ENCODE peak calls at places on chromosomes 4 and X, in six cellular contexts. B is HepG2, S is endothelial cell of umbilical vein, I is A549, H is K562, R is GM12878. N is an unnamed sample.

GRCh38 chr4:78648639-78649363 is 97.2 kb downstream of the ANXA3 start:
- DNase-seq in H (no peak), S (peak; percentile 57), R (no peak), I (no peak), B (no peak), N (no peak)

GRCh38 chrX:154091678-154092077 is 5.8 kb downstream of the MECP2 start:
- DNase-seq in I (no peak), S (no peak), R (no peak), H (no peak), B (no peak), N (no peak)

GRCh38 chr4:53313510-53313909 is 52.4 kb downstream of the SCFD2 start:
- DNase-seq in I (peak; percentile 46), R (no peak), H (peak; percentile 17), S (no peak), B (peak; percentile 43), N (peak; percentile 37)

GRCh38 chrX:110156167-110156754 is 153.3 kb downstream of the TMEM164 start:
- DNase-seq in B (no peak), I (no peak), H (no peak), S (no peak), R (no peak), N (no peak)

GRCh38 chrX:7133036-7133412 is 14.5 kb upstream of the STS start:
- DNase-seq in B (no peak), S (peak; percentile 58), H (peak; percentile 46), I (no peak), R (no peak), N (no peak)

GRCh38 chrX:45716747-45717146 is 516.1 kb upstream of the DIPK2B start:
- DNase-seq in I (no peak), B (no peak), S (peak; percentile 52), H (no peak), R (no peak), N (no peak)

GRCh38 chr4:128221556-128221955 is 66.1 kb downstream of the PGRMC2 start:
- DNase-seq in R (no peak), S (no peak), H (no peak), I (no peak), B (no peak), N (no peak)

GRCh38 chr4:174358823-174359222 is 75.1 kb downstream of the CEP44 start:
- DNase-seq in I (no peak), S (no peak), B (no peak), R (peak; percentile 40), H (no peak), N (peak; percentile 2)

GRCh38 chr4:92047209-92047877 is 256.4 kb upstream of the GRID2 start:
- DNase-seq in S (no peak), H (no peak), B (no peak), R (no peak), I (peak; percentile 0), N (no peak)

GRCh38 chr4:124060261-124060918 is 652.1 kb downstream of the ANKRD50 start:
- DNase-seq in S (peak; percentile 90), R (peak; percentile 1), I (no peak), H (no peak), B (no peak), N (peak; percentile 10)

DNA sequence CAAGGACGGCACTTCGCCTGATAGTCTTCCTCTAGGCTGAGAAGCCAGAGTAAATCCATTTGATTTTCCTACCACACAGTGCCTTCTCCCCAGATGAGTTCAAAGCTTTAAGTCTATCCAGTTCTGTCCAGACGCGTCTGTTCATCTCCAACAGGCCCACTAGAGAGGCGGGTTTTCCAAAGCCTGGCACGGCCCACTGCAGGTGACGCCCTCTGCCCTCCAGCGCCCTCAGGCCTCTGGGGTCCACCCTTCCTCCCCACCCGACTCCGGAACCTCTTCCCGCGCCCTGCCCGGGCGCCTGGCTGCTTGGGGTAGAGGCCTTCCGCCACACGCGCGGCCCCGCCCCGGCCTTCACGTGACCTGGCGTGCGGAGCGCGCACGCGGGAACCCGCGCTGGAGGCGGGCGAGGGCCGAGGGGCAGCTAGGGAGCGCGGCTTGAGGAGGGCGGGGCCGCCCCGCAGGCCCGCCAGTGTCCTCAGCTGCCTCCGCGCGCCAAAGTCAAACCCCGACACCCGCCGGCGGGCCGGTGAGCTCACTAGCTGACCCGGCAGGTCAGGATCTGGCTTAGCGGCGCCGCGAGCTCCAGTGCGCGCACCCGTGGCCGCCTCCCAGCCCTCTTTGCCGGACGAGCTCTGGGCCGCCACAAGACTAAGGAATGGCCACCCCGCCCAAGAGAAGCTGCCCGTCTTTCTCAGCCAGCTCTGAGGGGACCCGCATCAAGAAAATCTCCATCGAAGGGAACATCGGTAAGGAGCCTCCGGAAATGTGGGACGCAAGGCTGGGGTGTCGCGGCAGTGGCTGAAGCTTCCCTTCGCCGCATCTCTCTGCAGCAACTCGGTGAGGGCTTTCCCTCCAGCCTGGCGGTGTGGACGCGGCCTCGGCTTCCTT is at the start of gene DCK:
- DNase-seq in B (peak; percentile 85), I (peak; percentile 91), S (peak; percentile 92), H (peak; percentile 92), R (no peak), N (peak; percentile 95)
- TF ChIP-seq POLR2A in B (peak; percentile 82), I (peak; percentile 52), S (peak; percentile 73), H (peak; percentile 87), R (peak; percentile 94), N (peak; percentile 71)

GRCh38 chr4:151165205-151166000 is 66.0 kb downstream of the RPS3A start:
- DNase-seq in H (no peak), B (no peak), S (no peak), I (no peak), R (no peak), N (no peak)
- TF ChIP-seq MYC in H (no peak), B (no peak), S (no peak), I (no peak), R (no peak), N (no peak)

GRCh38 chr4:31185014-31185585 is 464.9 kb downstream of the PCDH7 start:
- DNase-seq in B (no peak), H (no peak), R (no peak), I (no peak), S (no peak), N (no peak)

GRCh38 chr4:31189938-31190337 is 469.8 kb downstream of the PCDH7 start:
- DNase-seq in B (no peak), S (no peak), R (no peak), H (no peak), I (no peak), N (no peak)

GRCh38 chr4:31192372-31192771 is 472.2 kb downstream of the PCDH7 start:
- DNase-seq in H (no peak), I (no peak), S (no peak), B (no peak), R (no peak), N (no peak)

GRCh38 chr4:31183256-31183655 is 463.1 kb downstream of the PCDH7 start:
- DNase-seq in H (no peak), I (no peak), B (no peak), R (no peak), S (peak; percentile 91), N (no peak)

GRCh38 chr4:31187979-31188378 is 467.8 kb downstream of the PCDH7 start:
- DNase-seq in S (no peak), B (no peak), R (no peak), H (no peak), I (no peak), N (no peak)
- H3K4me3 ChIP-seq in S (no peak overlapping the region), B (no peak overlapping the region), R (no peak overlapping the region), H (no peak overlapping the region), I (no peak overlapping the region), N (no peak overlapping the region)

GRCh38 chr4:36244257-36245084 is at the start of gene ARAP2:
- DNase-seq in S (no peak), I (peak; percentile 15), H (peak; percentile 7), B (no peak), R (no peak), N (peak; percentile 78)
- TF ChIP-seq POLR2A in S (no peak), I (no peak), H (no peak), B (no peak), R (peak; percentile 66), N (peak; percentile 21)

GRCh38 chr4:99809326-99809725 is 7.3 kb upstream of the DAPP1 start:
- DNase-seq in S (no peak), R (no peak), I (no peak), H (no peak), B (no peak), N (no peak)
- TF ChIP-seq MYC in S (no peak), R (no peak), I (no peak), H (no peak), B (no peak), N (no peak)